ENCODE peak calls at places on chromosome 15, in six cellular contexts. G, X, U, F, V and C are unnamed samples.

GRCh38 chr15:59218710-59219109 is 12.1 kb downstream of the LDHAL6B start:
- DNase-seq in G (no peak), X (no peak), U (no peak), F (no peak), V (no peak), C (no peak)

GRCh38 chr15:79076661-79077060 is 13.9 kb downstream of the RASGRF1 start:
- DNase-seq in G (no peak), X (no peak), U (no peak), F (no peak), V (no peak), C (no peak)

GRCh38 chr15:67878647-67879293 is 38.9 kb upstream of the RNU6-1 start:
- DNase-seq in G (no peak), X (no peak), U (no peak), F (no peak), V (no peak), C (no peak)

GRCh38 chr15:48617619-48618018 is 27.9 kb downstream of the FBN1 start:
- DNase-seq in G (no peak), X (peak; percentile 93), U (peak; percentile 94), F (no peak), V (no peak), C (no peak)

GRCh38 chr15:43511012-43511885 is 6.2 kb upstream of the MAP1A start:
- DNase-seq in G (peak; percentile 63), X (no peak), U (peak; percentile 50), F (peak; percentile 76), V (no peak), C (no peak)

GRCh38 chr15:60718661-60719069 is 239.7 kb upstream of the ICE2 start:
- DNase-seq in G (no peak), X (no peak), U (no peak), F (no peak), V (no peak), C (no peak)

GRCh38 chr15:101561584-101561906 is 72.0 kb upstream of the PCSK6 start:
- DNase-seq in G (no peak), X (no peak), U (no peak), F (no peak), V (no peak), C (no peak)

GRCh38 chr15:52181938-52182780 is 9.0 kb downstream of the GNB5 start:
- DNase-seq in G (no peak), X (no peak), U (no peak), F (no peak), V (no peak), C (no peak)

GRCh38 chr15:64681424-64682024 is 93.9 kb downstream of the RBPMS2 start:
- DNase-seq in G (peak; percentile 78), X (peak; percentile 65), U (peak; percentile 74), F (peak; percentile 92), V (peak; percentile 41), C (peak; percentile 48)

GRCh38 chr15:44550256-44550655 is 13.3 kb downstream of the EIF3J start:
- DNase-seq in G (no peak), X (peak; percentile 55), U (peak; percentile 44), F (no peak), V (no peak), C (no peak)

GRCh38 chr15:71048913-71049675 is 66.2 kb upstream of the THSD4 start:
- DNase-seq in G (no peak), X (peak; percentile 99), U (peak; percentile 79), F (no peak), V (no peak), C (no peak)

GRCh38 chr15:44194397-44195150 is 497 bp downstream of the FRMD5 start:
- DNase-seq in G (no peak), X (peak; percentile 85), U (peak; percentile 59), F (peak; percentile 43), V (no peak), C (peak; percentile 49)

GRCh38 chr15:72199721-72200212 is 2.2 kb upstream of the GRAMD2A start:
- DNase-seq in G (peak; percentile 78), X (peak; percentile 71), U (peak; percentile 75), F (peak; percentile 86), V (no peak), C (peak; percentile 59)

GRCh38 chr15:60047701-60048100 is 43.6 kb downstream of the FOXB1 start:
- DNase-seq in G (no peak), X (no peak), U (no peak), F (no peak), V (no peak), C (no peak)

GRCh38 chr15:98870788-98871187 is 136.8 kb downstream of the PGPEP1L start:
- DNase-seq in G (no peak), X (no peak), U (no peak), F (no peak), V (no peak), C (no peak)

GRCh38 chr15:34621675-34622074 is 38.2 kb upstream of the GOLGA8B start:
- DNase-seq in G (no peak), X (peak; percentile 58), U (no peak), F (no peak), V (no peak), C (no peak)

GRCh38 chr15:44485880-44486279 is 51.1 kb upstream of the EIF3J start:
- DNase-seq in G (no peak), X (no peak), U (no peak), F (no peak), V (no peak), C (no peak)

GRCh38 chr15:81886586-81886985 is 159.2 kb downstream of the MEX3B start:
- DNase-seq in G (no peak), X (peak; percentile 59), U (no peak), F (no peak), V (no peak), C (no peak)

GRCh38 chr15:27757050-27757449 is 342.1 kb downstream of the OCA2 start:
- DNase-seq in G (no peak), X (no peak), U (no peak), F (no peak), V (no peak), C (no peak)

GRCh38 chr15:79378394-79379158 is 53.6 kb upstream of the MINAR1 start:
- DNase-seq in G (no peak), X (peak; percentile 17), U (no peak), F (no peak), V (no peak), C (no peak)

GRCh38 chr15:90126457-90127435 is 24.5 kb upstream of the IDH2 start:
- DNase-seq in G (peak; percentile 93), X (no peak), U (no peak), F (peak; percentile 77), V (no peak), C (no peak)

GRCh38 chr15:78360958-78361714 is 21.0 kb downstream of the CRABP1 start:
- DNase-seq in G (no peak), X (no peak), U (no peak), F (peak; percentile 33), V (no peak), C (no peak)

GRCh38 chr15:100704281-100705055 is 102.1 kb downstream of the ASB7 start:
- DNase-seq in G (no peak), X (peak; percentile 92), U (peak; percentile 39), F (no peak), V (no peak), C (no peak)

GRCh38 chr15:40917585-40917984 is 11.6 kb upstream of the DLL4 start:
- DNase-seq in G (no peak), X (no peak), U (no peak), F (no peak), V (no peak), C (no peak)

GRCh38 chr15:92462771-92463170 is 69.1 kb downstream of the ST8SIA2 start:
- DNase-seq in G (no peak), X (no peak), U (no peak), F (no peak), V (no peak), C (no peak)

GRCh38 chr15:48646364-48646763 is 855 bp upstream of the FBN1 start:
- DNase-seq in G (no peak), X (no peak), U (no peak), F (no peak), V (no peak), C (no peak)

GRCh38 chr15:63950911-63951481 is 95.3 kb downstream of the DAPK2 start:
- DNase-seq in G (no peak), X (peak; percentile 87), U (peak; percentile 60), F (no peak), V (no peak), C (no peak)

GRCh38 chr15:41104234-41104633 is 11.8 kb downstream of the INO80 start:
- DNase-seq in G (no peak), X (peak; percentile 79), U (peak; percentile 16), F (no peak), V (no peak), C (no peak)

GRCh38 chr15:89051875-89052274 is 36.4 kb upstream of the ABHD2 start:
- DNase-seq in G (no peak), X (peak; percentile 98), U (peak; percentile 87), F (peak; percentile 18), V (no peak), C (no peak)
- H2BK15ac ChIP-seq in G (no peak overlapping the region), X (peak overlapping the region; percentile 53), U (no peak overlapping the region), F (no peak overlapping the region), V (no peak overlapping the region), C (no peak overlapping the region)

GRCh38 chr15:31331389-31331788 is 4.8 kb downstream of the KLF13 start:
- DNase-seq in G (no peak), X (no peak), U (no peak), F (no peak), V (no peak), C (no peak)

GRCh38 chr15:31328999-31329639 is 2.5 kb downstream of the KLF13 start:
- DNase-seq in G (peak; percentile 68), X (no peak), U (no peak), F (peak; percentile 55), V (no peak), C (no peak)

GRCh38 chr15:31330836-31331235 is 4.2 kb downstream of the KLF13 start:
- DNase-seq in G (no peak), X (no peak), U (no peak), F (no peak), V (no peak), C (no peak)

GRCh38 chr15:31329640-31330010 is 3.0 kb downstream of the KLF13 start:
- DNase-seq in G (no peak), X (no peak), U (no peak), F (no peak), V (no peak), C (no peak)

GRCh38 chr15:31330111-31330785 is 3.6 kb downstream of the KLF13 start:
- DNase-seq in G (no peak), X (no peak), U (no peak), F (no peak), V (no peak), C (no peak)
- H3K9ac ChIP-seq in G (no peak overlapping the region), X (no peak overlapping the region), U (no peak overlapping the region), F (no peak overlapping the region), V (no peak overlapping the region), C (no peak overlapping the region)

GRCh38 chr15:69148465-69148864 is 12.0 kb upstream of the GLCE start:
- DNase-seq in G (no peak), X (no peak), U (no peak), F (no peak), V (no peak), C (no peak)
- H2BK15ac ChIP-seq in G (no peak overlapping the region), X (no peak overlapping the region), U (no peak overlapping the region), F (no peak overlapping the region), V (no peak overlapping the region), C (no peak overlapping the region)

DNA sequence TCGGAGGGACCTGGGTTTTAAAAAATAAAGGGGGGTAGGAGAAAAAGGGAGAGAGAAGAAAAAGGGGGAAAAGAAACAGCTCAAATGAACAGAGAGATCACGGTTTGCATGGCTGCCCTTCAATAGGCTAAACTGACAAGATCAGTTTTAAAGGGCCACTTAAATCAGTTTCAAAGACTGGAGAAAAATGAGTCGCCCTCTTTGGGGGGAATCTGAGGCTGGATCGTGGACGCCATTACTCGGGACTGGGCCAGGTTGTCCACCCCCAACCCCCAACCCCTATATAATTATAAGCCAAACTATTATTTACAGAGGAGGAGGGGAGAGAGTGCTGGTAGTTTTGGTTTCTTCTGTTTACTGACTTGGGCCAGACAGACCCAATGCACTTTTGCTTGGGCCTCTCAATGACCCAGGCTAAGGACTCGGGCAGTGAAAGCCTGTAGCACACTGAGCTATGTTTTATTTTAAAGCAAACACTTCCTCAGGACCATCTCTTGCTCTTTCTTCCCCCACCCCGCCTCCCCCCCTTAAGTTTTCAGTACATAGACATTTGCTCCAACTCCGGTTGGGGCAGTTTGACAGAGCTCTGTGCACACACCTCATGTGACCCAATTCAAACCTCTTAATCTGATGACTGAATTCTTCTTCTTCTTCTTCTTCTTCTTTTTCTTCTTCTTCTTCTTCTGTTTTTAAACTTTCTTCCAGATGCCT is 6.3 kb downstream of the NR2F2 start:
- DNase-seq in G (no peak), X (no peak), U (peak; percentile 71), F (peak; percentile 13), V (no peak), C (peak; percentile 11)
- H3K9ac ChIP-seq in G (no peak overlapping the region), X (peak overlapping the region; percentile 99), U (peak overlapping the region; percentile 99), F (no peak overlapping the region), V (no peak overlapping the region), C (no peak overlapping the region)